ENCODE peak calls at places on chromosomes 12 and 14, in seven cellular contexts. One of them, this sample, is unnamed.

GRCh38 chr14:65222434-65222833 is 120.1 kb upstream of the MAX start:
- DNase-seq in HT1080: peak; percentile 65
- DNase-seq in progenitor cell of endocrine pancreas: no peak
- DNase-seq in germinal center: peak; percentile 64
- DNase-seq in HEK293T: peak; percentile 60
- DNase-seq in T follicular helper cell: peak; percentile 9
- DNase-seq in T-cell: peak; percentile 32
- DNase-seq in this sample: peak; percentile 36

GRCh38 chr12:42638697-42639096 is 49.2 kb upstream of the PRICKLE1 start:
- DNase-seq in progenitor cell of endocrine pancreas: no peak
- DNase-seq in germinal center: no peak
- DNase-seq in HT1080: no peak
- DNase-seq in T-cell: no peak
- DNase-seq in HEK293T: no peak
- DNase-seq in T follicular helper cell: no peak
- DNase-seq in this sample: no peak

GRCh38 chr14:50943943-50944646 is at the start of gene PYGL:
- DNase-seq in T follicular helper cell: no peak
- DNase-seq in T-cell: peak; percentile 21
- DNase-seq in HEK293T: peak; percentile 85
- DNase-seq in progenitor cell of endocrine pancreas: peak; percentile 44
- DNase-seq in HT1080: peak; percentile 78
- DNase-seq in germinal center: peak; percentile 58
- DNase-seq in this sample: no peak

GRCh38 chr12:47935196-47935595 is 28.2 kb upstream of the TMEM106C start:
- DNase-seq in progenitor cell of endocrine pancreas: no peak
- DNase-seq in HT1080: no peak
- DNase-seq in T-cell: no peak
- DNase-seq in HEK293T: no peak
- DNase-seq in germinal center: no peak
- DNase-seq in T follicular helper cell: no peak
- DNase-seq in this sample: no peak

GRCh38 chr14:33986804-33987203 is 35.9 kb upstream of the EGLN3 start:
- DNase-seq in HT1080: peak; percentile 88
- DNase-seq in T follicular helper cell: no peak
- DNase-seq in HEK293T: no peak
- DNase-seq in germinal center: no peak
- DNase-seq in progenitor cell of endocrine pancreas: no peak
- DNase-seq in T-cell: no peak
- DNase-seq in this sample: no peak

GRCh38 chr12:19574606-19575005 is 135.3 kb downstream of the AEBP2 start:
- DNase-seq in germinal center: no peak
- DNase-seq in HEK293T: no peak
- DNase-seq in T-cell: no peak
- DNase-seq in HT1080: no peak
- DNase-seq in T follicular helper cell: no peak
- DNase-seq in progenitor cell of endocrine pancreas: no peak
- DNase-seq in this sample: no peak

GRCh38 chr12:122946690-122947271 is 19.5 kb downstream of the ABCB9 start:
- DNase-seq in progenitor cell of endocrine pancreas: no peak
- DNase-seq in HT1080: peak; percentile 100
- DNase-seq in germinal center: no peak
- DNase-seq in T follicular helper cell: no peak
- DNase-seq in HEK293T: peak; percentile 34
- DNase-seq in T-cell: peak; percentile 35
- DNase-seq in this sample: no peak

GRCh38 chr12:75823475-75823874 is 208.1 kb downstream of the PHLDA1 start:
- DNase-seq in HEK293T: no peak
- DNase-seq in T follicular helper cell: no peak
- DNase-seq in germinal center: no peak
- DNase-seq in HT1080: no peak
- DNase-seq in T-cell: no peak
- DNase-seq in progenitor cell of endocrine pancreas: no peak
- DNase-seq in this sample: no peak

GRCh38 chr12:87982208-87982607 is 47.0 kb downstream of the C12orf50 start:
- DNase-seq in T-cell: no peak
- DNase-seq in progenitor cell of endocrine pancreas: no peak
- DNase-seq in T follicular helper cell: no peak
- DNase-seq in HT1080: no peak
- DNase-seq in HEK293T: no peak
- DNase-seq in germinal center: no peak
- DNase-seq in this sample: no peak

GRCh38 chr12:118680361-118680963 is 300.9 kb upstream of the SRRM4 start:
- DNase-seq in T-cell: no peak
- DNase-seq in T follicular helper cell: no peak
- DNase-seq in HEK293T: no peak
- DNase-seq in germinal center: no peak
- DNase-seq in progenitor cell of endocrine pancreas: no peak
- DNase-seq in HT1080: peak; percentile 5
- DNase-seq in this sample: no peak

GRCh38 chr12:42868291-42868690 is 278.7 kb upstream of the PRICKLE1 start:
- DNase-seq in HT1080: no peak
- DNase-seq in T-cell: no peak
- DNase-seq in progenitor cell of endocrine pancreas: no peak
- DNase-seq in HEK293T: no peak
- DNase-seq in T follicular helper cell: no peak
- DNase-seq in germinal center: no peak
- DNase-seq in this sample: no peak

GRCh38 chr12:54579258-54579657 is 9.2 kb downstream of the PPP1R1A start:
- DNase-seq in T follicular helper cell: no peak
- DNase-seq in HEK293T: no peak
- DNase-seq in HT1080: no peak
- DNase-seq in T-cell: no peak
- DNase-seq in progenitor cell of endocrine pancreas: no peak
- DNase-seq in germinal center: no peak
- DNase-seq in this sample: no peak

GRCh38 chr14:35234007-35234406 is 58.2 kb upstream of the PSMA6 start:
- DNase-seq in T-cell: no peak
- DNase-seq in HT1080: no peak
- DNase-seq in HEK293T: no peak
- DNase-seq in T follicular helper cell: no peak
- DNase-seq in progenitor cell of endocrine pancreas: no peak
- DNase-seq in germinal center: no peak
- DNase-seq in this sample: no peak

GRCh38 chr14:39988939-39989338 is 556.7 kb upstream of the FBXO33 start:
- DNase-seq in progenitor cell of endocrine pancreas: no peak
- DNase-seq in T follicular helper cell: no peak
- DNase-seq in germinal center: no peak
- DNase-seq in HT1080: peak; percentile 28
- DNase-seq in HEK293T: peak; percentile 7
- DNase-seq in T-cell: no peak
- DNase-seq in this sample: no peak

GRCh38 chr12:62647586-62647985 is 181.0 kb downstream of the MON2 start:
- DNase-seq in HT1080: no peak
- DNase-seq in T-cell: no peak
- DNase-seq in progenitor cell of endocrine pancreas: no peak
- DNase-seq in HEK293T: no peak
- DNase-seq in germinal center: no peak
- DNase-seq in T follicular helper cell: no peak
- DNase-seq in this sample: no peak

GRCh38 chr12:57452937-57453509 is 2.1 kb upstream of the INHBE start:
- DNase-seq in germinal center: no peak
- DNase-seq in T-cell: no peak
- DNase-seq in T follicular helper cell: no peak
- DNase-seq in progenitor cell of endocrine pancreas: peak; percentile 70
- DNase-seq in HEK293T: peak; percentile 77
- DNase-seq in HT1080: peak; percentile 70
- DNase-seq in this sample: no peak

GRCh38 chr14:33210304-33210703 is 271.6 kb downstream of the NPAS3 start:
- DNase-seq in T follicular helper cell: no peak
- DNase-seq in germinal center: no peak
- DNase-seq in HEK293T: peak; percentile 17
- DNase-seq in T-cell: no peak
- DNase-seq in HT1080: no peak
- DNase-seq in progenitor cell of endocrine pancreas: peak; percentile 36
- DNase-seq in this sample: no peak

GRCh38 chr12:46218509-46219095 is 50.2 kb downstream of the SLC38A1 start:
- DNase-seq in germinal center: no peak
- DNase-seq in HEK293T: no peak
- DNase-seq in HT1080: no peak
- DNase-seq in T follicular helper cell: no peak
- DNase-seq in progenitor cell of endocrine pancreas: no peak
- DNase-seq in T-cell: no peak
- DNase-seq in this sample: no peak

GRCh38 chr14:100903672-100904185 is at the start of gene RTL1:
- DNase-seq in HEK293T: no peak
- DNase-seq in germinal center: no peak
- DNase-seq in T follicular helper cell: no peak
- DNase-seq in progenitor cell of endocrine pancreas: no peak
- DNase-seq in HT1080: no peak
- DNase-seq in T-cell: no peak
- DNase-seq in this sample: no peak

GRCh38 chr12:24856541-24856940 is 92.4 kb downstream of the BCAT1 start:
- DNase-seq in HEK293T: no peak
- DNase-seq in T follicular helper cell: no peak
- DNase-seq in germinal center: no peak
- DNase-seq in T-cell: no peak
- DNase-seq in HT1080: no peak
- DNase-seq in progenitor cell of endocrine pancreas: no peak
- DNase-seq in this sample: no peak

GRCh38 chr12:53476769-53477209 is 22.5 kb downstream of the MAP3K12 start:
- DNase-seq in T-cell: no peak
- DNase-seq in germinal center: no peak
- DNase-seq in progenitor cell of endocrine pancreas: no peak
- DNase-seq in HEK293T: peak; percentile 34
- DNase-seq in HT1080: peak; percentile 56
- DNase-seq in T follicular helper cell: no peak
- DNase-seq in this sample: no peak

GRCh38 chr12:14216405-14217294 is 148.8 kb upstream of the ATF7IP start:
- DNase-seq in HT1080: peak; percentile 10
- DNase-seq in progenitor cell of endocrine pancreas: no peak
- DNase-seq in germinal center: peak; percentile 26
- DNase-seq in T-cell: no peak
- DNase-seq in T follicular helper cell: no peak
- DNase-seq in HEK293T: no peak
- DNase-seq in this sample: no peak

GRCh38 chr14:92135269-92135668 is 13.5 kb downstream of the CPSF2 start:
- DNase-seq in HT1080: peak; percentile 23
- DNase-seq in germinal center: peak; percentile 10
- DNase-seq in T-cell: no peak
- DNase-seq in T follicular helper cell: no peak
- DNase-seq in progenitor cell of endocrine pancreas: no peak
- DNase-seq in HEK293T: no peak
- DNase-seq in this sample: no peak

GRCh38 chr14:33714527-33715222 is 236.2 kb downstream of the EGLN3 start:
- DNase-seq in T-cell: no peak
- DNase-seq in HT1080: no peak
- DNase-seq in germinal center: no peak
- DNase-seq in T follicular helper cell: no peak
- DNase-seq in HEK293T: no peak
- DNase-seq in progenitor cell of endocrine pancreas: no peak
- DNase-seq in this sample: no peak

GRCh38 chr12:57765003-57765697 is 1.7 kb downstream of the CYP27B1 start:
- DNase-seq in HT1080: no peak
- DNase-seq in HEK293T: no peak
- DNase-seq in progenitor cell of endocrine pancreas: no peak
- DNase-seq in T-cell: peak; percentile 44
- DNase-seq in T follicular helper cell: no peak
- DNase-seq in germinal center: peak; percentile 53
- DNase-seq in this sample: peak; percentile 50

GRCh38 chr12:81644503-81644902 is 114.6 kb downstream of the PPFIA2 start:
- DNase-seq in germinal center: no peak
- DNase-seq in T follicular helper cell: no peak
- DNase-seq in progenitor cell of endocrine pancreas: no peak
- DNase-seq in HT1080: peak; percentile 45
- DNase-seq in HEK293T: peak; percentile 19
- DNase-seq in T-cell: no peak
- DNase-seq in this sample: no peak

GRCh38 chr14:73364559-73364958 is 93.8 kb downstream of the NUMB start:
- DNase-seq in HT1080: no peak
- DNase-seq in progenitor cell of endocrine pancreas: no peak
- DNase-seq in T follicular helper cell: no peak
- DNase-seq in HEK293T: no peak
- DNase-seq in germinal center: no peak
- DNase-seq in T-cell: no peak
- DNase-seq in this sample: no peak

GRCh38 chr12:99249543-99249942 is 398.0 kb upstream of the GARIN6 start:
- DNase-seq in HT1080: no peak
- DNase-seq in germinal center: no peak
- DNase-seq in T follicular helper cell: no peak
- DNase-seq in progenitor cell of endocrine pancreas: no peak
- DNase-seq in T-cell: no peak
- DNase-seq in HEK293T: no peak
- DNase-seq in this sample: no peak

GRCh38 chr12:130832561-130833209 is 6.4 kb downstream of the STX2 start:
- DNase-seq in T follicular helper cell: no peak
- DNase-seq in HT1080: no peak
- DNase-seq in T-cell: no peak
- DNase-seq in progenitor cell of endocrine pancreas: no peak
- DNase-seq in HEK293T: no peak
- DNase-seq in germinal center: no peak
- DNase-seq in this sample: no peak

GRCh38 chr12:116166306-116166705 is 111.2 kb downstream of the MED13L start:
- DNase-seq in T-cell: no peak
- DNase-seq in progenitor cell of endocrine pancreas: no peak
- DNase-seq in germinal center: no peak
- DNase-seq in HEK293T: no peak
- DNase-seq in T follicular helper cell: no peak
- DNase-seq in HT1080: no peak
- DNase-seq in this sample: no peak

GRCh38 chr14:105474478-105475268 is at the start of gene CRIP2:
- DNase-seq in HT1080: no peak
- DNase-seq in HEK293T: peak; percentile 73
- DNase-seq in T follicular helper cell: no peak
- DNase-seq in progenitor cell of endocrine pancreas: peak; percentile 53
- DNase-seq in germinal center: peak; percentile 66
- DNase-seq in T-cell: no peak
- DNase-seq in this sample: peak; percentile 54

GRCh38 chr12:47349770-47350408 is 270.1 kb upstream of the AMIGO2 start:
- DNase-seq in HT1080: peak; percentile 8
- DNase-seq in T follicular helper cell: no peak
- DNase-seq in germinal center: no peak
- DNase-seq in HEK293T: no peak
- DNase-seq in T-cell: no peak
- DNase-seq in progenitor cell of endocrine pancreas: no peak
- DNase-seq in this sample: no peak

GRCh38 chr12:1532367-1532752 is 62.0 kb downstream of the FBXL14 start:
- DNase-seq in germinal center: no peak
- DNase-seq in progenitor cell of endocrine pancreas: no peak
- DNase-seq in HT1080: no peak
- DNase-seq in HEK293T: no peak
- DNase-seq in T-cell: no peak
- DNase-seq in T follicular helper cell: no peak
- DNase-seq in this sample: no peak

GRCh38 chr14:91018465-91018864 is 42.0 kb downstream of the RPS6KA5 start:
- DNase-seq in T-cell: no peak
- DNase-seq in T follicular helper cell: no peak
- DNase-seq in germinal center: no peak
- DNase-seq in progenitor cell of endocrine pancreas: no peak
- DNase-seq in HT1080: no peak
- DNase-seq in HEK293T: no peak
- DNase-seq in this sample: no peak

GRCh38 chr12:62922539-62922938 is 12.4 kb downstream of the PPM1H start:
- DNase-seq in T-cell: no peak
- DNase-seq in germinal center: no peak
- DNase-seq in T follicular helper cell: no peak
- DNase-seq in progenitor cell of endocrine pancreas: no peak
- DNase-seq in HEK293T: no peak
- DNase-seq in HT1080: peak; percentile 74
- DNase-seq in this sample: no peak

GRCh38 chr14:95424533-95424932 is 91.9 kb downstream of the SYNE3 start:
- DNase-seq in T follicular helper cell: no peak
- DNase-seq in HT1080: no peak
- DNase-seq in progenitor cell of endocrine pancreas: no peak
- DNase-seq in germinal center: no peak
- DNase-seq in T-cell: no peak
- DNase-seq in HEK293T: no peak
- DNase-seq in this sample: no peak

GRCh38 chr12:77488041-77488620 is 342.6 kb upstream of the NAV3 start:
- DNase-seq in germinal center: no peak
- DNase-seq in T-cell: no peak
- DNase-seq in HEK293T: no peak
- DNase-seq in HT1080: no peak
- DNase-seq in progenitor cell of endocrine pancreas: no peak
- DNase-seq in T follicular helper cell: no peak
- DNase-seq in this sample: no peak

GRCh38 chr12:56723889-56724659 is 1.0 kb downstream of the NACA start:
- DNase-seq in HT1080: peak; percentile 55
- DNase-seq in T-cell: no peak
- DNase-seq in T follicular helper cell: no peak
- DNase-seq in germinal center: no peak
- DNase-seq in progenitor cell of endocrine pancreas: no peak
- DNase-seq in HEK293T: no peak
- DNase-seq in this sample: no peak

This sample was measured in T-helper 17 cell.